ENCODE peak calls at places on chromosomes 7 and 10, in eight cellular contexts. One of them, this sample, is unnamed.

GRCh38 chr7:15245801-15246200 is 316.0 kb downstream of the AGMO start:
- DNase-seq in HCT116: no peak
- DNase-seq in Panc1: no peak
- DNase-seq in GM23338: no peak
- DNase-seq in GM12878: no peak
- DNase-seq in HepG2: no peak
- DNase-seq in SK-N-SH: no peak
- DNase-seq in K562: no peak
- DNase-seq in this sample: no peak

GRCh38 chr7:142481548-142481947 is 223.7 kb upstream of the PRSS58 start:
- DNase-seq in HCT116: no peak
- DNase-seq in Panc1: no peak
- DNase-seq in GM23338: peak; percentile 38
- DNase-seq in GM12878: no peak
- DNase-seq in HepG2: no peak
- DNase-seq in SK-N-SH: no peak
- DNase-seq in K562: no peak
- DNase-seq in this sample: no peak

GRCh38 chr10:3764626-3765375 is 20.2 kb downstream of the KLF6 start:
- DNase-seq in HCT116: no peak
- DNase-seq in Panc1: no peak
- DNase-seq in GM23338: no peak
- DNase-seq in GM12878: no peak
- DNase-seq in HepG2: no peak
- DNase-seq in SK-N-SH: no peak
- DNase-seq in K562: no peak
- DNase-seq in this sample: peak; percentile 23

GRCh38 chr7:18638594-18639452 is 143.3 kb downstream of the HDAC9 start:
- DNase-seq in HCT116: no peak
- DNase-seq in Panc1: no peak
- DNase-seq in GM23338: no peak
- DNase-seq in GM12878: no peak
- DNase-seq in HepG2: no peak
- DNase-seq in SK-N-SH: no peak
- DNase-seq in K562: no peak
- DNase-seq in this sample: peak; percentile 76

GRCh38 chr7:13240349-13240748 is 552.9 kb downstream of the ARL4A start:
- DNase-seq in HCT116: peak; percentile 24
- DNase-seq in Panc1: peak; percentile 59
- DNase-seq in GM23338: peak; percentile 14
- DNase-seq in GM12878: no peak
- DNase-seq in HepG2: no peak
- DNase-seq in SK-N-SH: no peak
- DNase-seq in K562: no peak
- DNase-seq in this sample: no peak

GRCh38 chr10:17923728-17924127 is 28.0 kb upstream of the SLC39A12 start:
- DNase-seq in HCT116: no peak
- DNase-seq in Panc1: no peak
- DNase-seq in GM23338: no peak
- DNase-seq in GM12878: no peak
- DNase-seq in HepG2: no peak
- DNase-seq in SK-N-SH: no peak
- DNase-seq in K562: no peak
- DNase-seq in this sample: no peak

GRCh38 chr7:13016633-13017324 is 329.3 kb downstream of the ARL4A start:
- DNase-seq in HCT116: peak; percentile 71
- DNase-seq in Panc1: no peak
- DNase-seq in GM23338: peak; percentile 8
- DNase-seq in GM12878: no peak
- DNase-seq in HepG2: peak; percentile 86
- DNase-seq in SK-N-SH: no peak
- DNase-seq in K562: no peak
- DNase-seq in this sample: no peak

GRCh38 chr7:7553386-7553785 is 13.3 kb upstream of the MIOS start:
- DNase-seq in HCT116: no peak
- DNase-seq in Panc1: no peak
- DNase-seq in GM23338: no peak
- DNase-seq in GM12878: no peak
- DNase-seq in HepG2: no peak
- DNase-seq in SK-N-SH: no peak
- DNase-seq in K562: no peak
- DNase-seq in this sample: no peak

GRCh38 chr7:33761440-33762080 is 143.8 kb upstream of the BMPER start:
- DNase-seq in HCT116: no peak
- DNase-seq in Panc1: no peak
- DNase-seq in GM23338: no peak
- DNase-seq in GM12878: no peak
- DNase-seq in HepG2: no peak
- DNase-seq in SK-N-SH: no peak
- DNase-seq in K562: no peak
- DNase-seq in this sample: no peak

DNA sequence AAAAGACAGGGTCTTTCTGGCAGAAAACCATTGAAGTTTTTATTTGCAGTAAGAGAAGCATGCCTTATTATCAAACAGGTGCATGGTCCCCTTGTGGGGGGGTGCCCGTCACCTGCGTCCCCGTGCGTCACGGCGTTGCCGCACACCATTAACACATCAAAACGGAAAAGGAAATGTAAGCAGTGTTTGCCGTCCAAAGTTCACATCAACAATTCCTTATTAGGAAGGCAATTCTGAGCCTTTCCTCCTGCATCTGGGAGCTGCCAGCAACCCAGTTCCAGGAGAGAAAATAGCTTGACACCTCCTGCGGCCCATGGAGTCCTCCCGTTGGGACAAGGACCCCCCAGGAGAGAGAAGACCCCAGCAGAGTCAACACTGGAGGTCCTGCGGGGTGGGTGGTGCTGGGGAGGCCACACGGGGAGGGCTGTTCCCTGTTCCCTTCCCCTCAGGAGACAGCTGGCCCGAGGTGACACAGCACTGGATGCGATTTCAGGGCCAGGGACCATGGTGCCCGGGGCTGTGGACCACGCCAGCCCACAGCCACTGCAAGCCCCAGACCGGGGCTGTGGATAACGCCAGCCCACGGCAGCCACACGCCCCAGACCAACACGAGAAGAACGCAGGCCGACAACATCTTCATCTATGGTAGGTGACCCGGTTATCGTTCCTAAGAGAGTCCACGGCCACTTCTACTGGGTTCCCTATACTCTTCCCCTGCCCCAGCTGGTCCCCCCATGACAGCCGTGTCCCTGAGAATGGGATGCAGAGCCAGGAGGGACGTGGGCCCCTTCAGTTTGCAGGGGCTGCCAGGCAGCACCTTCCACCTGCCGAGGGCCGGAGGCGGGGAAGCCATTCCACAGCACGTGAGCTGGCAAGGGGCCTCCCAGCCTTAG is 39.4 kb downstream of the DIP2C start:
- DNase-seq in HCT116: no peak
- DNase-seq in Panc1: no peak
- DNase-seq in GM23338: no peak
- DNase-seq in GM12878: no peak
- DNase-seq in HepG2: peak; percentile 93
- DNase-seq in SK-N-SH: no peak
- DNase-seq in K562: no peak
- DNase-seq in this sample: no peak
- TF ChIP-seq POLR2AphosphoS5 in HCT116: no peak
- TF ChIP-seq POLR2AphosphoS5 in Panc1: no peak
- TF ChIP-seq POLR2AphosphoS5 in GM23338: no peak
- TF ChIP-seq POLR2AphosphoS5 in GM12878: no peak
- TF ChIP-seq POLR2AphosphoS5 in HepG2: peak; percentile 64
- TF ChIP-seq POLR2AphosphoS5 in SK-N-SH: no peak
- TF ChIP-seq POLR2AphosphoS5 in K562: no peak
- TF ChIP-seq POLR2AphosphoS5 in this sample: no peak

GRCh38 chr7:99928994-99929729 is at the start of gene GJC3:
- DNase-seq in HCT116: peak; percentile 49
- DNase-seq in Panc1: no peak
- DNase-seq in GM23338: peak; percentile 84
- DNase-seq in GM12878: no peak
- DNase-seq in HepG2: peak; percentile 70
- DNase-seq in SK-N-SH: peak; percentile 85
- DNase-seq in K562: peak; percentile 68
- DNase-seq in this sample: no peak
- TF ChIP-seq REST in HCT116: no peak
- TF ChIP-seq REST in Panc1: no peak
- TF ChIP-seq REST in GM23338: no peak
- TF ChIP-seq REST in GM12878: no peak
- TF ChIP-seq REST in HepG2: no peak
- TF ChIP-seq REST in SK-N-SH: no peak
- TF ChIP-seq REST in K562: no peak
- TF ChIP-seq REST in this sample: no peak

DNA sequence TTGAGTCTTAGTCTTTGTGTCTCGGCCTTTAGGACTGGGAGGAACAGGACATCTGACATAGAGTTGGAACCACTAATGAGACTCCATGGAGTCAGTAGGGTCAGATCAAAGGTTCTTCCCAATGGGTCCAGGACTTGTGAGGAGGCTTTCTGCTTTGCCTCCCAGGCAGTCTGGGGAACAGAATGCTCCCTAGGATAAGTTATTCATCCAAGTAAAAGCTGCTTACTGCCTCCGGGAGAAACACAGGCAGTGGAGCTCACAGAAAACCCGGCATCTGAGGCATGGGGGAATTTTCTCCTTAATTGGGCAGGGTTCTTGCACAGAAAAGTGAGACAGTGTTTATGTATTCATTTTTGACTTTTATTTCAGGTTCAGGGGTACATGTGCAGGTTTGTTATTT is 216.4 kb downstream of the SEC23IP start:
- DNase-seq in HCT116: no peak
- DNase-seq in Panc1: no peak
- DNase-seq in GM23338: no peak
- DNase-seq in GM12878: no peak
- DNase-seq in HepG2: no peak
- DNase-seq in SK-N-SH: no peak
- DNase-seq in K562: no peak
- DNase-seq in this sample: no peak
- TF ChIP-seq POLR2AphosphoS5 in HCT116: no peak
- TF ChIP-seq POLR2AphosphoS5 in Panc1: no peak
- TF ChIP-seq POLR2AphosphoS5 in GM23338: no peak
- TF ChIP-seq POLR2AphosphoS5 in GM12878: no peak
- TF ChIP-seq POLR2AphosphoS5 in HepG2: no peak
- TF ChIP-seq POLR2AphosphoS5 in SK-N-SH: no peak
- TF ChIP-seq POLR2AphosphoS5 in K562: no peak
- TF ChIP-seq POLR2AphosphoS5 in this sample: no peak

GRCh38 chr10:71966046-71967004 is 2.1 kb downstream of the CHST3 start:
- DNase-seq in HCT116: no peak
- DNase-seq in Panc1: no peak
- DNase-seq in GM23338: no peak
- DNase-seq in GM12878: no peak
- DNase-seq in HepG2: no peak
- DNase-seq in SK-N-SH: no peak
- DNase-seq in K562: no peak
- DNase-seq in this sample: no peak
- TF ChIP-seq REST in HCT116: no peak
- TF ChIP-seq REST in Panc1: no peak
- TF ChIP-seq REST in GM23338: no peak
- TF ChIP-seq REST in GM12878: no peak
- TF ChIP-seq REST in HepG2: no peak
- TF ChIP-seq REST in SK-N-SH: no peak
- TF ChIP-seq REST in K562: no peak
- TF ChIP-seq REST in this sample: no peak

GRCh38 chr7:50382455-50382854 is 67.7 kb downstream of the FIGNL1 start:
- DNase-seq in HCT116: no peak
- DNase-seq in Panc1: no peak
- DNase-seq in GM23338: peak; percentile 28
- DNase-seq in GM12878: no peak
- DNase-seq in HepG2: no peak
- DNase-seq in SK-N-SH: no peak
- DNase-seq in K562: no peak
- DNase-seq in this sample: no peak
- TF ChIP-seq POLR2AphosphoS5 in HCT116: no peak
- TF ChIP-seq POLR2AphosphoS5 in Panc1: no peak
- TF ChIP-seq POLR2AphosphoS5 in GM23338: no peak
- TF ChIP-seq POLR2AphosphoS5 in GM12878: no peak
- TF ChIP-seq POLR2AphosphoS5 in HepG2: no peak
- TF ChIP-seq POLR2AphosphoS5 in SK-N-SH: no peak
- TF ChIP-seq POLR2AphosphoS5 in K562: no peak
- TF ChIP-seq POLR2AphosphoS5 in this sample: no peak

This sample was measured in HL-60.